ENCODE peak calls at places on chromosomes 5 and 9, in four cellular contexts. One of them, this sample, is unnamed.

GRCh38 chr9:133103183-133103986 is 17.7 kb downstream of the RALGDS start:
- DNase-seq in tibial nerve: peak
- DNase-seq in suprapubic skin: peak
- DNase-seq in A549: peak
- DNase-seq in this sample: peak

GRCh38 chr9:27771803-27772545 is 198.7 kb upstream of the C9orf72 start:
- DNase-seq in tibial nerve: no peak
- DNase-seq in suprapubic skin: no peak
- DNase-seq in A549: no peak
- DNase-seq in this sample: no peak

GRCh38 chr5:135747824-135748223 is 86.6 kb upstream of the SLC25A48 start:
- DNase-seq in tibial nerve: no peak
- DNase-seq in suprapubic skin: no peak
- DNase-seq in A549: no peak
- DNase-seq in this sample: no peak

GRCh38 chr5:155140646-155141045 is 127.1 kb downstream of the KIF4B start:
- DNase-seq in tibial nerve: no peak
- DNase-seq in suprapubic skin: no peak
- DNase-seq in A549: no peak
- DNase-seq in this sample: no peak

GRCh38 chr5:38935437-38935836 is 89.6 kb downstream of the OSMR start:
- DNase-seq in tibial nerve: no peak
- DNase-seq in suprapubic skin: no peak
- DNase-seq in A549: no peak
- DNase-seq in this sample: no peak

GRCh38 chr9:91923145-91923544 is 26.9 kb downstream of the ROR2 start:
- DNase-seq in tibial nerve: no peak
- DNase-seq in suprapubic skin: no peak
- DNase-seq in A549: no peak
- DNase-seq in this sample: no peak

GRCh38 chr9:79014929-79015699 is 556.7 kb upstream of the TLE4 start:
- DNase-seq in tibial nerve: no peak
- DNase-seq in suprapubic skin: no peak
- DNase-seq in A549: peak
- DNase-seq in this sample: no peak

GRCh38 chr5:67998709-67999251 is 216.8 kb upstream of the PIK3R1 start:
- DNase-seq in tibial nerve: no peak
- DNase-seq in suprapubic skin: peak
- DNase-seq in A549: peak
- DNase-seq in this sample: no peak

GRCh38 chr9:99441829-99442228 is 219.7 kb downstream of the SEC61B start:
- DNase-seq in tibial nerve: no peak
- DNase-seq in suprapubic skin: no peak
- DNase-seq in A549: no peak
- DNase-seq in this sample: no peak

GRCh38 chr5:54709096-54709495 is 191.5 kb downstream of the SNX18 start:
- DNase-seq in tibial nerve: no peak
- DNase-seq in suprapubic skin: no peak
- DNase-seq in A549: no peak
- DNase-seq in this sample: no peak

GRCh38 chr9:12775963-12776774 is 1.3 kb downstream of the LURAP1L start:
- DNase-seq in tibial nerve: peak
- DNase-seq in suprapubic skin: peak
- DNase-seq in A549: peak
- DNase-seq in this sample: peak

GRCh38 chr9:16619341-16619740 is 251.1 kb downstream of the BNC2 start:
- DNase-seq in tibial nerve: no peak
- DNase-seq in suprapubic skin: no peak
- DNase-seq in A549: no peak
- DNase-seq in this sample: no peak

GRCh38 chr5:175317872-175318271 is 126.1 kb downstream of the DRD1 start:
- DNase-seq in tibial nerve: no peak
- DNase-seq in suprapubic skin: no peak
- DNase-seq in A549: no peak
- DNase-seq in this sample: no peak

GRCh38 chr5:66744040-66744439 is 147.8 kb downstream of the MAST4 start:
- DNase-seq in tibial nerve: no peak
- DNase-seq in suprapubic skin: no peak
- DNase-seq in A549: no peak
- DNase-seq in this sample: no peak

GRCh38 chr5:135977375-135977928 is 22.7 kb upstream of the LECT2 start:
- DNase-seq in tibial nerve: peak
- DNase-seq in suprapubic skin: peak
- DNase-seq in A549: peak
- DNase-seq in this sample: no peak

GRCh38 chr9:38423939-38424843 is at the start of gene IGFBPL1:
- DNase-seq in tibial nerve: no peak
- DNase-seq in suprapubic skin: no peak
- DNase-seq in A549: peak
- DNase-seq in this sample: no peak

GRCh38 chr5:83957188-83957587 is 236.5 kb upstream of the HAPLN1 start:
- DNase-seq in tibial nerve: no peak
- DNase-seq in suprapubic skin: no peak
- DNase-seq in A549: no peak
- DNase-seq in this sample: no peak

GRCh38 chr9:91053824-91054223 is 252.2 kb downstream of the SYK start:
- DNase-seq in tibial nerve: no peak
- DNase-seq in suprapubic skin: no peak
- DNase-seq in A549: no peak
- DNase-seq in this sample: no peak

GRCh38 chr5:108461628-108462367 is 79.9 kb upstream of the FBXL17 start:
- DNase-seq in tibial nerve: no peak
- DNase-seq in suprapubic skin: no peak
- DNase-seq in A549: no peak
- DNase-seq in this sample: no peak

GRCh38 chr5:149452007-149452664 is 73.0 kb upstream of the IL17B start:
- DNase-seq in tibial nerve: no peak
- DNase-seq in suprapubic skin: no peak
- DNase-seq in A549: no peak
- DNase-seq in this sample: peak

GRCh38 chr9:136538599-136539426 is 7.0 kb downstream of the NOTCH1 start:
- DNase-seq in tibial nerve: no peak
- DNase-seq in suprapubic skin: no peak
- DNase-seq in A549: no peak
- DNase-seq in this sample: no peak

GRCh38 chr5:154461531-154461930 is 15.7 kb downstream of the SAP30L start:
- DNase-seq in tibial nerve: no peak
- DNase-seq in suprapubic skin: no peak
- DNase-seq in A549: peak
- DNase-seq in this sample: no peak

GRCh38 chr5:6722015-6722414 is 8.8 kb downstream of the TENT4A start:
- DNase-seq in tibial nerve: no peak
- DNase-seq in suprapubic skin: peak
- DNase-seq in A549: no peak
- DNase-seq in this sample: no peak

GRCh38 chr5:139387611-139388197 is 2.0 kb downstream of the MZB1 start:
- DNase-seq in tibial nerve: no peak
- DNase-seq in suprapubic skin: no peak
- DNase-seq in A549: no peak
- DNase-seq in this sample: no peak

GRCh38 chr9:19551124-19551929 is 142.5 kb downstream of the ACER2 start:
- DNase-seq in tibial nerve: no peak
- DNase-seq in suprapubic skin: no peak
- DNase-seq in A549: no peak
- DNase-seq in this sample: no peak

GRCh38 chr5:103424453-103425205 is 138.0 kb downstream of the NUDT12 start:
- DNase-seq in tibial nerve: no peak
- DNase-seq in suprapubic skin: no peak
- DNase-seq in A549: no peak
- DNase-seq in this sample: no peak

GRCh38 chr5:162786234-162786633 is 651.2 kb upstream of the CCNG1 start:
- DNase-seq in tibial nerve: no peak
- DNase-seq in suprapubic skin: no peak
- DNase-seq in A549: no peak
- DNase-seq in this sample: no peak

GRCh38 chr5:126961702-126962101 is 68.7 kb downstream of the MARCHF3 start:
- DNase-seq in tibial nerve: no peak
- DNase-seq in suprapubic skin: no peak
- DNase-seq in A549: no peak
- DNase-seq in this sample: no peak

GRCh38 chr5:170289749-170290148 is 7.8 kb downstream of the LCP2 start:
- DNase-seq in tibial nerve: no peak
- DNase-seq in suprapubic skin: no peak
- DNase-seq in A549: no peak
- DNase-seq in this sample: peak

GRCh38 chr5:33892419-33893151 is 795 bp upstream of the ADAMTS12 start:
- DNase-seq in tibial nerve: no peak
- DNase-seq in suprapubic skin: peak
- DNase-seq in A549: peak
- DNase-seq in this sample: peak

GRCh38 chr5:135007749-135008363 is 26.2 kb downstream of the PITX1 start:
- DNase-seq in tibial nerve: no peak
- DNase-seq in suprapubic skin: no peak
- DNase-seq in A549: no peak
- DNase-seq in this sample: no peak

GRCh38 chr5:138180183-138180782 is 1.4 kb downstream of the KIF20A start:
- DNase-seq in tibial nerve: no peak
- DNase-seq in suprapubic skin: no peak
- DNase-seq in A549: peak
- DNase-seq in this sample: no peak

DNA sequence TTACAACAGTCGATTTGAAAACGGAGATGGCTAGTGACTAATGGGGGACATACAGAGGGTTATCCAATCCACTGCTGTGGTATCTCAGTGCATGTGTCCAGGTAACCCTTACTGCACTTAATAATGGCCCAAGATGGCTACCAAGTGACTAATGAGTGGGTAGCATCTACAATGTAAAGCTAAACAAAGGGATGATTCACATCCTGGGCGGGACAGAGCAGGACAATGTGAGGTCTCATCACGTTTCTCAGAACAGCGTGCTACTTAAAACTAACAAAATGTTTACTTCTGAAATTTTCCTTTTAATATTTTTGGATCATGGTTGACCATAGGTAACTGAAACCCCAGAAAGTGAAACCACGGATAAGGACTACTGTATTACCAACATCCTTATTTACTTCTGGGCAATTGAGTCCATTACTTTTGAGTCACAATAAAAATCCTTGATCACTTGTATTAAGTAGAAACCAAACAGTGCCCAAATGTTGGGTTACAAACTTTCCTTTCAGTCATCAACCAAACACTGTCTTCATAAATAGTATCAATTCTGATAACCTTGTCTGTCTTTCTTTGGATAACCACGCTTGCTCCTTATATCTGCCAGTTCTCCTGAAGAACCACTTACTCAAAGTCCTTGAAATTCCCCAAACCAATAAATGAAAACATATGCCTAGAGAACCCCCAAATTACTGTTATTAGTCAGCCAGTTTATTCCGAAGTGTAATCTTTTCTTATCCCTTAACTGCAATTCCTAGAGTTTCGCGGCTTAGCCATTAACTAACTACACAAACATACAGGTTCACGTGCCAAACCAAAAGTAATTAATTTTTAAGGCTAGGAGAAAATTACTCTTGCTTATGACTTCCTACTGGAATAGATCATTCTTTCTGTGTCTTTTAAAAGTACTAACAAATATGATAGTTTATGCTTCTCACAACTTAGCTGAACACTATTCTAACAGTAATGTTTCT is 59.7 kb downstream of the ELL2 start:
- DNase-seq in tibial nerve: no peak
- DNase-seq in suprapubic skin: no peak
- DNase-seq in A549: peak
- DNase-seq in this sample: no peak
- TF ChIP-seq EP300 in tibial nerve: no peak
- TF ChIP-seq EP300 in suprapubic skin: no peak
- TF ChIP-seq EP300 in A549: no peak
- TF ChIP-seq EP300 in this sample: no peak

DNA sequence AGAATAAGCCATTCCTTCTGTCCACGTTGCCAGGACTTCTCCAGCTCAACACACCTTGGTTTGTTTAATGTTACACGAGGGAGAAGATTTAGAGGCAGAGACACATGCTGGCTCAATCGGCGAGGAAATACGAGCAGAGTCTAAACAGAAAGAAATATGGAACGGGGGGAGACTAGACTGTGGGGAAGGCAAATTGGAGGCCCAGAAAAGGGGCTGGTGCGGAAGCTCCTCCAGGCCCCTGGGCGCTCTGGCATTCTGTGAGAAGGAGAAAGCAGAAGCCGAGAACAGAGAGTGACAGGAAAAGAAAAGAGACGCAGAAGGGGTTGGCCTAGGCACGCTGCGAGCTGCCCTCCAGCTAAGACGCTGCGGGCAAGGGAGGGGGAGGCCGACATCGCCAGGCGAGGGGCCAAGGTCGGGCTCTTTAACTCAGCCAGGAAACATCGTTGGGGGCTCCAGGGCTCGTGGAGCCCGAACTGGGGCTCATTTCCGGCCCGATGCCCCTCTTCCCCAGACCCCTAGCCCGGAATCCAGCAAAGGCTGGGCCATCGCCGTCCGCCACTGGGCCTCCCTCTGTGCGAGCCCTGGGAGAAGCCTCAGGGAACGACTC is 3.2 kb upstream of the PAX5 start:
- DNase-seq in tibial nerve: no peak
- DNase-seq in suprapubic skin: no peak
- DNase-seq in A549: no peak
- DNase-seq in this sample: no peak
- H3K27ac ChIP-seq in tibial nerve: no peak
- H3K27ac ChIP-seq in suprapubic skin: no peak
- H3K27ac ChIP-seq in A549: no peak
- H3K27ac ChIP-seq in this sample: no peak

DNA sequence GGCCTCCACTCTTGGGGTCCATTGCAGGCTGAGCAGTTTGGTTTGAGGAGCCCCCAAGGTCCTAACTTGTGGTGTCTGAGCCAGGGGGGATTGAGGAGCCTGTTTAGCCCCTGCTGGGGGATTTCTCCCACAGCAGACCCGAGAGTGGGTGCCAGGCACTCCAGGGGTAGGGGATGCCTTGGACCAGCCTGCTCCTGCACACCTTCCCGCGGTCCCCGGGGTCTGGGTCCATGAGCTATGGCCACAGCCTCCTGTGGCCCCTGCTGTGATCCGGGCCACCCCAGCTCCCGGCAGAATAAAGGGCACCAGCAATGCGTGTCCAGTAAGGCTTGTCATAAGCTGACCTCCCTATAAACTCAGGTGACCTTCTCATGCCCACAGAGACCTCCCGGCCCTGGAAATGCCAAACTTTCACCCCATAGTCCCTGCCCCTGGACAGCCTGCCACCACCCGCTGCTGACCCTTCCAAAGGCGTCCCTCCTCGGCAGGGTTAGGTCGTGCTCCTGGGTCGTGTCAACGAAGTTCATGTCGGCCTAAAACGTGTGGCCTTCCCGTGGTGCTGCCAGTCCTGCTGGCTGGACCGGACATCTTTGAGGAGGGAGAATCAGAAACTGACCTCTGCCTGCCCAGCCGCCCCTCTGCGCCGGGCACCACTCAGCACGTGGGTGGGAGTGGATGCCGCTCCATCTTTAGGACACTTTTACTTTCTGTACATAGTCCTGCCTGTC is 137.6 kb downstream of the MRPL36 start:
- DNase-seq in tibial nerve: no peak
- DNase-seq in suprapubic skin: no peak
- DNase-seq in A549: no peak
- DNase-seq in this sample: no peak
- TF ChIP-seq CTCF in tibial nerve: no peak
- TF ChIP-seq CTCF in suprapubic skin: no peak
- TF ChIP-seq CTCF in A549: no peak
- TF ChIP-seq CTCF in this sample: no peak

GRCh38 chr5:150458819-150459557 is 9.4 kb upstream of the RPS14 start:
- DNase-seq in tibial nerve: peak
- DNase-seq in suprapubic skin: peak
- DNase-seq in A549: peak
- DNase-seq in this sample: peak
- TF ChIP-seq EP300 in tibial nerve: no peak
- TF ChIP-seq EP300 in suprapubic skin: no peak
- TF ChIP-seq EP300 in A549: no peak
- TF ChIP-seq EP300 in this sample: no peak